ENCODE peak calls at places on chromosomes 3 and 15, in eight cellular contexts. B is tibial artery, I is lower lobe of right lung, Z is aorta, K is cardiac muscle cell, O is fibroblast of lung, N is PC-9, F is lung. S is an unnamed sample.
A peak's percentile ranks its signal among the peaks of the same experiment; 100 is the strongest.

GRCh38 chr3:107987036-107987557 is 103.7 kb downstream of the CD47 start:
- DNase-seq in B (peak; percentile 92), I (peak; percentile 72), Z (peak; percentile 88), K (peak; percentile 99), O (peak; percentile 98), N (peak; percentile 81), F (peak; percentile 90), S (no peak)

GRCh38 chr3:69282191-69282590 is 103.7 kb downstream of the FRMD4B start:
- DNase-seq in B (no peak), I (no peak), Z (no peak), K (no peak), O (no peak), N (no peak), F (no peak), S (no peak)

GRCh38 chr15:40081691-40082194 is 26.9 kb downstream of the BMF start:
- DNase-seq in B (peak; percentile 76), I (peak; percentile 65), Z (peak; percentile 81), K (peak; percentile 94), O (peak; percentile 85), N (no peak), F (peak; percentile 63), S (no peak)

GRCh38 chr3:57911588-57911987 is 96.6 kb upstream of the FLNB start:
- DNase-seq in B (no peak), I (no peak), Z (no peak), K (no peak), O (peak; percentile 34), N (no peak), F (no peak), S (no peak)

GRCh38 chr15:78000089-78000926 is 77.2 kb downstream of the TBC1D2B start:
- DNase-seq in B (no peak), I (peak; percentile 91), Z (no peak), K (peak; percentile 52), O (peak; percentile 54), N (peak; percentile 66), F (peak; percentile 86), S (peak; percentile 78)

GRCh38 chr3:152272771-152273242 is 4.1 kb downstream of the MBNL1 start:
- DNase-seq in B (no peak), I (no peak), Z (no peak), K (peak; percentile 70), O (peak; percentile 84), N (no peak), F (no peak), S (no peak)

GRCh38 chr3:111735912-111736311 is 123.2 kb upstream of the PHLDB2 start:
- DNase-seq in B (no peak), I (no peak), Z (no peak), K (peak; percentile 25), O (no peak), N (no peak), F (no peak), S (no peak)

GRCh38 chr15:99452728-99453643 is 112.8 kb upstream of the MEF2A start:
- DNase-seq in B (peak; percentile 91), I (peak; percentile 95), Z (peak; percentile 97), K (peak; percentile 70), O (peak; percentile 58), N (peak; percentile 55), F (peak; percentile 80), S (no peak)

GRCh38 chr15:98914626-98915025 is 93.0 kb downstream of the PGPEP1L start:
- DNase-seq in B (no peak), I (no peak), Z (no peak), K (peak; percentile 44), O (peak; percentile 82), N (no peak), F (no peak), S (no peak)

GRCh38 chr3:45100998-45101407 is 45.2 kb downstream of the CDCP1 start:
- DNase-seq in B (no peak), I (no peak), Z (no peak), K (peak; percentile 79), O (peak; percentile 57), N (no peak), F (no peak), S (no peak)

GRCh38 chr15:23038741-23039150 is 623 bp downstream of the TUBGCP5 start:
- DNase-seq in B (no peak), I (no peak), Z (no peak), K (no peak), O (peak; percentile 60), N (no peak), F (no peak), S (no peak)

GRCh38 chr3:116340680-116341216 is 104.5 kb downstream of the LSAMP start:
- DNase-seq in B (no peak), I (no peak), Z (no peak), K (peak; percentile 42), O (peak; percentile 26), N (no peak), F (no peak), S (no peak)

GRCh38 chr15:68582236-68582635 is 3.4 kb downstream of the CORO2B start:
- DNase-seq in B (no peak), I (no peak), Z (no peak), K (no peak), O (no peak), N (no peak), F (no peak), S (no peak)

GRCh38 chr15:99476413-99477222 is 89.2 kb upstream of the MEF2A start:
- DNase-seq in B (peak; percentile 78), I (peak; percentile 62), Z (peak; percentile 89), K (peak; percentile 97), O (peak; percentile 99), N (peak; percentile 42), F (no peak), S (peak; percentile 47)

GRCh38 chr3:196186661-196187573 is 24.3 kb downstream of the ZDHHC19 start:
- DNase-seq in B (no peak), I (no peak), Z (no peak), K (no peak), O (no peak), N (no peak), F (no peak), S (no peak)

GRCh38 chr15:35289029-35289617 is 204.0 kb upstream of the NANOGP8 start:
- DNase-seq in B (no peak), I (no peak), Z (no peak), K (peak; percentile 82), O (peak; percentile 86), N (no peak), F (no peak), S (no peak)

GRCh38 chr3:171797265-171797679 is 13.0 kb downstream of the PLD1 start:
- DNase-seq in B (no peak), I (no peak), Z (no peak), K (no peak), O (no peak), N (no peak), F (no peak), S (no peak)

GRCh38 chr3:185216587-185216918 is 37.3 kb downstream of the EHHADH start:
- DNase-seq in B (no peak), I (no peak), Z (peak; percentile 53), K (peak; percentile 23), O (no peak), N (no peak), F (no peak), S (no peak)

GRCh38 chr3:12660196-12660595 is 3.7 kb downstream of the RAF1 start:
- DNase-seq in B (no peak), I (no peak), Z (no peak), K (no peak), O (no peak), N (no peak), F (no peak), S (no peak)
- H3K4me1 ChIP-seq in B (peaks cover 57% of the 10 kb centered on the region), I (peaks cover 81% of the 10 kb centered on the region), Z (peaks cover 6% of the 10 kb centered on the region), K (peaks cover 28% of the 10 kb centered on the region), O (peaks cover 14% of the 10 kb centered on the region), N (peaks cover 45% of the 10 kb centered on the region), F (peaks cover 15% of the 10 kb centered on the region), S (peaks cover 33% of the 10 kb centered on the region)

GRCh38 chr3:52217409-52217805 is 8.0 kb downstream of the TLR9 start:
- DNase-seq in B (no peak), I (no peak), Z (no peak), K (no peak), O (no peak), N (no peak), F (no peak), S (no peak)
- H3K4me3 ChIP-seq in B (no peak overlapping the region), I (no peak overlapping the region), Z (no peak overlapping the region), K (no peak overlapping the region), O (no peak overlapping the region), N (peak overlapping the region; percentile 43), F (no peak overlapping the region), S (peak overlapping the region; percentile 21)

GRCh38 chr15:30943654-30944335 is 40.1 kb downstream of the FAN1 start:
- DNase-seq in B (no peak), I (no peak), Z (no peak), K (no peak), O (peak; percentile 12), N (no peak), F (no peak), S (no peak)

GRCh38 chr15:30940359-30940758 is 36.6 kb downstream of the FAN1 start:
- DNase-seq in B (no peak), I (no peak), Z (no peak), K (no peak), O (no peak), N (no peak), F (no peak), S (no peak)

GRCh38 chr15:30933293-30933692 is 29.6 kb downstream of the FAN1 start:
- DNase-seq in B (no peak), I (no peak), Z (no peak), K (no peak), O (no peak), N (no peak), F (no peak), S (no peak)

GRCh38 chr15:30941520-30941919 is 37.8 kb downstream of the FAN1 start:
- DNase-seq in B (no peak), I (no peak), Z (no peak), K (no peak), O (no peak), N (no peak), F (no peak), S (no peak)

DNA sequence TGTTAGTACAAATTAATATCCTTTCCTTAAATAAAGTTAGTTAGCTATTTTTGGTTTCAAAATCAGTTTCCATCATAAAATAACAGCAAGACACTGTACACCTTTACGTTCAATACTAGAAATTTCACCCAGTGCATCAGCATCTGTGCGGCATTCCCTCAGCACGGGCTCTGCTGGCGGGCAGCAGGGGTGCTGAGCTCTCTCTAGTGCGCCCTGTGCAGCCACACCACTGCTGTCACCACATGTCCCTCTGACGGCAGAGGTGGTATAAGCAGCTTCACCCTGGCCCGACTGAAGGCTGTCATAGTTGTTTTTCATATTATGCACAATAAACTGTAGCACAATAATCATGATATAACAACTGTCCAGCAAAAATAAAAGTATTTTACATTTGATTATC is 35.4 kb downstream of the FAN1 start:
- DNase-seq in B (no peak), I (no peak), Z (no peak), K (no peak), O (no peak), N (no peak), F (no peak), S (no peak)
- H3K36me3 ChIP-seq in B (peaks cover 97% of the 10 kb centered on the region), I (peaks cover 96% of the 10 kb centered on the region), Z (peaks cover 6% of the 10 kb centered on the region), K (peaks cover 61% of the 10 kb centered on the region), O (peaks cover 20% of the 10 kb centered on the region), N (no peaks in the 10 kb centered on the region), F (peaks cover 31% of the 10 kb centered on the region), S (peaks cover 10% of the 10 kb centered on the region)

GRCh38 chr3:53837331-53837730 is 8.9 kb downstream of the CHDH start:
- DNase-seq in B (no peak), I (peak; percentile 84), Z (no peak), K (no peak), O (no peak), N (no peak), F (peak; percentile 46), S (no peak)
- H3K4me1 ChIP-seq in B (no peaks in the 10 kb centered on the region), I (peaks cover 5% of the 10 kb centered on the region), Z (no peaks in the 10 kb centered on the region), K (no peaks in the 10 kb centered on the region), O (no peaks in the 10 kb centered on the region), N (no peaks in the 10 kb centered on the region), F (peaks cover 6% of the 10 kb centered on the region), S (no peaks in the 10 kb centered on the region)

DNA sequence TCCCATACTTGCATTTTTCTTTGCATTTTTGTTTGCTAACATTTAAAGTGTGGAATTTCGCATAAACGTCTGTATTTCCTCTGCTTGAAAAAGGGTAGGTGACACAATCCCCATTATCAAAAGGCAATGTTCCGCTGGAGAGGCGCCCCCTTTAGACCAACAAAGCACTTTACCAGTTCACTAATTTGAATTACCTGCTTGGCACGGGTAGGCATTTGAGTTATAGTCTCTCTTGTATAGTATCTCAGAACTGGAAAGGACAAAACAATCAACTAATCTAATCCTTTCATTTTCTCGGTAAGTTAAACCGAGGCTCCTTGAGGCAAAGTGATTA is 775 bp upstream of the CCDC39 start:
- DNase-seq in B (no peak), I (no peak), Z (no peak), K (peak; percentile 54), O (peak; percentile 49), N (no peak), F (peak; percentile 31), S (peak; percentile 36)
- H3K4me3 ChIP-seq in B (peak overlapping the region; percentile 52), I (peak overlapping the region; percentile 66), Z (peak overlapping the region; percentile 54), K (peak overlapping the region; percentile 71), O (peak overlapping the region; percentile 55), N (peak overlapping the region; percentile 68), F (peak overlapping the region; percentile 16), S (peak overlapping the region; percentile 72)

S was measured in naive thymus-derived CD4-positive, alpha-beta T cell.